ENCODE peak calls at places on chromosomes 11 and 22, in five cellular contexts. One of them, this sample, is unnamed.

GRCh38 chr11:10294289-10294953 is 402 bp upstream of the SBF2 start:
- DNase-seq in AG04450: no peak
- DNase-seq in astrocyte of the spinal cord: peak
- DNase-seq in AG09309: no peak
- DNase-seq in foreskin fibroblast: peak
- DNase-seq in this sample: no peak

GRCh38 chr11:60916669-60917206 is 2.8 kb downstream of the TMEM109 start:
- DNase-seq in AG09309: no peak
- DNase-seq in AG04450: no peak
- DNase-seq in foreskin fibroblast: no peak
- DNase-seq in astrocyte of the spinal cord: no peak
- DNase-seq in this sample: no peak

GRCh38 chr11:89495951-89496350 is 4.8 kb upstream of the NOX4 start:
- DNase-seq in AG09309: peak
- DNase-seq in astrocyte of the spinal cord: peak
- DNase-seq in foreskin fibroblast: peak
- DNase-seq in AG04450: peak
- DNase-seq in this sample: no peak

GRCh38 chr22:45688606-45689080 is 17.0 kb downstream of the ATXN10 start:
- DNase-seq in AG09309: peak
- DNase-seq in foreskin fibroblast: peak
- DNase-seq in AG04450: peak
- DNase-seq in astrocyte of the spinal cord: peak
- DNase-seq in this sample: peak

GRCh38 chr11:1559103-1559951 is 12.7 kb downstream of the DUSP8 start:
- DNase-seq in AG04450: no peak
- DNase-seq in astrocyte of the spinal cord: peak
- DNase-seq in foreskin fibroblast: peak
- DNase-seq in AG09309: peak
- DNase-seq in this sample: peak

GRCh38 chr11:59145534-59145933 is 2.9 kb downstream of the FAM111A start:
- DNase-seq in AG04450: no peak
- DNase-seq in astrocyte of the spinal cord: peak
- DNase-seq in foreskin fibroblast: peak
- DNase-seq in AG09309: peak
- DNase-seq in this sample: no peak

GRCh38 chr11:14908214-14908880 is 16.3 kb upstream of the CYP2R1 start:
- DNase-seq in foreskin fibroblast: peak
- DNase-seq in AG09309: no peak
- DNase-seq in AG04450: no peak
- DNase-seq in astrocyte of the spinal cord: peak
- DNase-seq in this sample: peak

GRCh38 chr11:107563702-107564101 is 1.8 kb downstream of the ALKBH8 start:
- DNase-seq in AG09309: no peak
- DNase-seq in foreskin fibroblast: peak
- DNase-seq in astrocyte of the spinal cord: peak
- DNase-seq in AG04450: no peak
- DNase-seq in this sample: no peak

GRCh38 chr22:36885474-36885873 is 24.7 kb downstream of the NCF4 start:
- DNase-seq in AG04450: no peak
- DNase-seq in AG09309: no peak
- DNase-seq in foreskin fibroblast: no peak
- DNase-seq in astrocyte of the spinal cord: no peak
- DNase-seq in this sample: no peak

GRCh38 chr22:37262346-37262745 is 18.3 kb upstream of the RAC2 start:
- DNase-seq in AG09309: no peak
- DNase-seq in AG04450: no peak
- DNase-seq in foreskin fibroblast: no peak
- DNase-seq in astrocyte of the spinal cord: no peak
- DNase-seq in this sample: no peak

GRCh38 chr22:48500481-48501230 is 1327.0 kb downstream of the BRD1 start:
- DNase-seq in AG04450: no peak
- DNase-seq in AG09309: no peak
- DNase-seq in astrocyte of the spinal cord: peak
- DNase-seq in foreskin fibroblast: no peak
- DNase-seq in this sample: no peak

GRCh38 chr22:48496226-48496845 is 1331.3 kb downstream of the BRD1 start:
- DNase-seq in foreskin fibroblast: no peak
- DNase-seq in AG09309: no peak
- DNase-seq in astrocyte of the spinal cord: no peak
- DNase-seq in AG04450: no peak
- DNase-seq in this sample: no peak

GRCh38 chr22:48496987-48497650 is 1330.6 kb downstream of the BRD1 start:
- DNase-seq in AG09309: no peak
- DNase-seq in AG04450: no peak
- DNase-seq in astrocyte of the spinal cord: no peak
- DNase-seq in foreskin fibroblast: no peak
- DNase-seq in this sample: no peak

GRCh38 chr22:48499456-48500425 is 1327.9 kb downstream of the BRD1 start:
- DNase-seq in foreskin fibroblast: no peak
- DNase-seq in astrocyte of the spinal cord: no peak
- DNase-seq in AG04450: no peak
- DNase-seq in AG09309: no peak
- DNase-seq in this sample: no peak

GRCh38 chr22:48498526-48499331 is 1328.9 kb downstream of the BRD1 start:
- DNase-seq in AG04450: no peak
- DNase-seq in AG09309: no peak
- DNase-seq in astrocyte of the spinal cord: no peak
- DNase-seq in foreskin fibroblast: no peak
- DNase-seq in this sample: no peak
- TF ChIP-seq CTCF in AG04450: no peak
- TF ChIP-seq CTCF in AG09309: no peak
- TF ChIP-seq CTCF in astrocyte of the spinal cord: no peak
- TF ChIP-seq CTCF in foreskin fibroblast: no peak
- TF ChIP-seq CTCF in this sample: no peak

DNA sequence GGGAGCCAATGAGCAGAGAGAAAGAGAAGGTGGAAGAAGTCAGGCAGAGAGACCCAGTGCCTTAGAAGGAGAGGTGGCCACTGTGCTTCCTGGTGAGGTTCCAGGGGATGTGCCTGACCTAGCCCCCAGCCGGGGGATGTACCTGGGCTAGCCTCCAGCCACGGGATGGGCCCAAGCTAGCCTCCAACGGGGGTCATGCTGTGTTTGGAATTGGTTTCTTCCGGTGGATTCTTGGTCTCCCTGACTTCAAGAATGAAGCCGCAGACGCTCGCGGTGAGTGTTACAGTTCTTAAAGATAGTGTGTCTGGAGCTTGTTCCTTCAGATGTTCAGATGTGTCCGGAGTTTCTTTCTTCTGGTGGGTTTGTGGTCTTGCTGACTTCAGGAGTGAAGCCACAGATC is 6.9 kb upstream of the SMIM38 start:
- DNase-seq in astrocyte of the spinal cord: no peak
- DNase-seq in foreskin fibroblast: no peak
- DNase-seq in AG09309: no peak
- DNase-seq in AG04450: no peak
- DNase-seq in this sample: no peak
- TF ChIP-seq CTCF in astrocyte of the spinal cord: no peak
- TF ChIP-seq CTCF in foreskin fibroblast: no peak
- TF ChIP-seq CTCF in AG09309: no peak
- TF ChIP-seq CTCF in AG04450: no peak
- TF ChIP-seq CTCF in this sample: no peak

DNA sequence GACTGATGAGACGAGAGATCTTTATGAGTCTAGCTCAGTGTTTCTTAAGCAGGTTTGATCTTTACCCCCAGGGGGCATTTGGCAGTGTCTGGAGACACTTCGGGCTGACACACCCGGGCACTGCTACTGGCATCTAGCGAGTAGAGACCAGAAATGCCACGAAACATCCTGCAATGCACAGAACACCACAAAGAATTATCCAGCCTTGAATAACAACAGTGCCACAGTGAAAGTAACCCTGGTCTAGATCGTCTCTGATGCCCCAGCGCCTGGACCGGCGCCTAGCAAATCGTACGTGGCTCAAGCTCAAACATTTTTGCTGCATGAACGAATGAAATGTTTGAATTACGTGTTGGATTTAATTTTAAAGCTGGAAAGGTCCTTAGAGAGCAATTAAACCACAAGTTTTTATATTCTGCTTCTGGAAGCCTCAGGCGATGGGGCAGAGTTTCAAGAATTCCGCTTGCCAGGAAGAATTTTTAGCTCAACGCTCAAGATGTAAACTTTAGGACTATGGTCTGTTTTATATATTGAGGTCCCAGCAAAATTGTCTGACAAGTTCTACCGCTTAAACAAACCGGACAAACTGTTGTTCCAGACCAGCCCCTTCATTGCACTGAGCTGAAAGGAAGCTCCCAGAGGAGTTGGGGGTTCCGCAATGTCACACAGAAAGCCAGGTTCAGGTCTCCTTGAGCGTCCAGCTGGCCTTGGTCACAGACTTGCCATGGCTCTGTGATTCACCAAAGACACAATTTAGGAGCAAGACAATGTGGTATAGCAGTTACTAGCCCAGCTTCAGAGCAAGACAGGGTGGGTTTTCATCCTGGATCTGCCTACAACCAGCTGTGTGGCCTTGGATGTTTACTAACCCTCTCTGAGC is 44.2 kb upstream of the SMTN start:
- DNase-seq in AG04450: no peak
- DNase-seq in AG09309: peak
- DNase-seq in foreskin fibroblast: peak
- DNase-seq in astrocyte of the spinal cord: no peak
- DNase-seq in this sample: peak
- TF ChIP-seq CTCF in AG04450: peak
- TF ChIP-seq CTCF in AG09309: peak
- TF ChIP-seq CTCF in foreskin fibroblast: no peak
- TF ChIP-seq CTCF in astrocyte of the spinal cord: no peak
- TF ChIP-seq CTCF in this sample: no peak

GRCh38 chr11:34997872-34998548 is 81.6 kb downstream of the PDHX start:
- DNase-seq in AG04450: no peak
- DNase-seq in foreskin fibroblast: peak
- DNase-seq in astrocyte of the spinal cord: peak
- DNase-seq in AG09309: no peak
- DNase-seq in this sample: peak
- TF ChIP-seq CTCF in AG04450: peak
- TF ChIP-seq CTCF in foreskin fibroblast: peak
- TF ChIP-seq CTCF in astrocyte of the spinal cord: peak
- TF ChIP-seq CTCF in AG09309: no peak
- TF ChIP-seq CTCF in this sample: peak

GRCh38 chr22:43539572-43540533 is 128.0 kb downstream of the MPPED1 start:
- DNase-seq in astrocyte of the spinal cord: no peak
- DNase-seq in foreskin fibroblast: no peak
- DNase-seq in AG09309: no peak
- DNase-seq in AG04450: no peak
- DNase-seq in this sample: no peak

GRCh38 chr22:43534916-43535315 is 123.1 kb downstream of the MPPED1 start:
- DNase-seq in AG09309: no peak
- DNase-seq in AG04450: no peak
- DNase-seq in foreskin fibroblast: no peak
- DNase-seq in astrocyte of the spinal cord: no peak
- DNase-seq in this sample: no peak

GRCh38 chr22:43535336-43535735 is 123.5 kb downstream of the MPPED1 start:
- DNase-seq in astrocyte of the spinal cord: no peak
- DNase-seq in foreskin fibroblast: no peak
- DNase-seq in AG09309: no peak
- DNase-seq in AG04450: no peak
- DNase-seq in this sample: no peak

GRCh38 chr22:43535741-43536140 is 123.9 kb downstream of the MPPED1 start:
- DNase-seq in AG09309: no peak
- DNase-seq in astrocyte of the spinal cord: no peak
- DNase-seq in AG04450: no peak
- DNase-seq in foreskin fibroblast: no peak
- DNase-seq in this sample: no peak

GRCh38 chr22:43537019-43537585 is 125.3 kb downstream of the MPPED1 start:
- DNase-seq in AG04450: no peak
- DNase-seq in astrocyte of the spinal cord: no peak
- DNase-seq in AG09309: no peak
- DNase-seq in foreskin fibroblast: no peak
- DNase-seq in this sample: no peak
- TF ChIP-seq CTCF in AG04450: peak
- TF ChIP-seq CTCF in astrocyte of the spinal cord: no peak
- TF ChIP-seq CTCF in AG09309: peak
- TF ChIP-seq CTCF in foreskin fibroblast: no peak
- TF ChIP-seq CTCF in this sample: peak

GRCh38 chr22:39654959-39655579 is 84.5 kb downstream of the CACNA1I start:
- DNase-seq in foreskin fibroblast: no peak
- DNase-seq in AG09309: no peak
- DNase-seq in astrocyte of the spinal cord: no peak
- DNase-seq in AG04450: no peak
- DNase-seq in this sample: no peak
- TF ChIP-seq CTCF in foreskin fibroblast: no peak
- TF ChIP-seq CTCF in AG09309: no peak
- TF ChIP-seq CTCF in astrocyte of the spinal cord: peak
- TF ChIP-seq CTCF in AG04450: peak
- TF ChIP-seq CTCF in this sample: peak

DNA sequence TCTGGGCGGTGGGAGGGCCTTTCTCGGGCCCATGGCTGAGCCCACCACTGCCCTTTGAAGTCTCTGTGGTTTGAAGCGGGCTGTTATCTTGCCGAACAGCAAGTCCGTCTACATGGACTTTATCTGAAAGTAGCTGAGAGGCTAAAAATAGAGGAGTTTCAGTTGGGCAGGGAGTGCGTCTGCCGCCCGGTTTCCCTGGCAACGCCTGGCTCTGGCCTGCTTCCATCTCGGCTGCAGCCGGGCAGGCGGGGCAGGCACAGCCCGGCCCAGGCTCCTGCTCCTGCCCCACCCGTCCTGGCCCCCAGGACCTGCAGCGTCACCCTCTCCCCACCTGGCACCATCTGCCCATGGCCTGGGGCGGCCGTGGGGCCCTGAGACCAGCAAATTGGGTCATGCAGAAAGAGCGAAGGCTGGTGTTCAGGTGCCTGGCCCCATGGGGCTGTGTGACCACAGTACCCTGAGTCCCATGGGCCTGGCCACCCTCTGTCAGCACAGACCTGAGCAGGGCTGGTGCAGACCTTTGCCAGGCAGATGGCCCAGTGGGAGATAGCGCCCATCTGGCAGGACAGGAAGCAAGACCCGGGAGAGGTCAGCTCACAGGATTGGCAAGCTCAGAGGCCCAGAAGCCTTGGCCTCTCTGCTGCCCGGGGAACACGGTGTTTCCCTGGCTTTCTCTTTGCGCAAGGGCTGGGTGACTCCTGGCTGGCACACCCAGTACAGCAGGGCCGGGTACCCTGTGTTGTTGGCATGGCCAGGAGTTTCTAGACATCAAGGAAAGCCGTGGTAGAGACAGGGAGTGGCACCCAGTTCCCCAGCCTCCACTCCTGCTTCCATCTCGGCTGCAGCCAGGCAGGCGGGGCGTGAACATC is 79.1 kb upstream of the KCNQ1OT1 start:
- DNase-seq in AG04450: peak
- DNase-seq in foreskin fibroblast: peak
- DNase-seq in AG09309: no peak
- DNase-seq in astrocyte of the spinal cord: peak
- DNase-seq in this sample: peak
- TF ChIP-seq CTCF in AG04450: no peak
- TF ChIP-seq CTCF in foreskin fibroblast: no peak
- TF ChIP-seq CTCF in AG09309: no peak
- TF ChIP-seq CTCF in astrocyte of the spinal cord: no peak
- TF ChIP-seq CTCF in this sample: peak

GRCh38 chr22:49550766-49551362 is 276.8 kb downstream of the BRD1 start:
- DNase-seq in AG04450: no peak
- DNase-seq in astrocyte of the spinal cord: no peak
- DNase-seq in AG09309: no peak
- DNase-seq in foreskin fibroblast: no peak
- DNase-seq in this sample: no peak
- TF ChIP-seq CTCF in AG04450: no peak
- TF ChIP-seq CTCF in astrocyte of the spinal cord: no peak
- TF ChIP-seq CTCF in AG09309: no peak
- TF ChIP-seq CTCF in foreskin fibroblast: no peak
- TF ChIP-seq CTCF in this sample: no peak

This sample was measured in LNCaP clone FGC.